ENCODE peak calls at places on chromosomes 11 and 22, in nine cellular contexts. One of them, this sample, is unnamed.

GRCh38 chr11:43830928-43831440 is 49.6 kb upstream of the ALKBH3 start:
- DNase-seq in neural crest cell: no peak
- DNase-seq in fibroblast of mammary gland: peak
- DNase-seq in CD4-positive, alpha-beta T cell: peak
- DNase-seq in HFFc6: peak
- DNase-seq in AG10803: peak
- DNase-seq in bronchial epithelial cell: peak
- DNase-seq in cardiac muscle cell: peak
- DNase-seq in WTC11: no peak
- DNase-seq in this sample: no peak

GRCh38 chr11:100563541-100564280 is 123.4 kb upstream of the ARHGAP42 start:
- DNase-seq in neural crest cell: no peak
- DNase-seq in fibroblast of mammary gland: peak
- DNase-seq in CD4-positive, alpha-beta T cell: no peak
- DNase-seq in HFFc6: peak
- DNase-seq in AG10803: peak
- DNase-seq in bronchial epithelial cell: no peak
- DNase-seq in cardiac muscle cell: no peak
- DNase-seq in WTC11: no peak
- DNase-seq in this sample: no peak

GRCh38 chr11:10293423-10294288 is at the start of gene SBF2:
- DNase-seq in neural crest cell: peak
- DNase-seq in fibroblast of mammary gland: peak
- DNase-seq in CD4-positive, alpha-beta T cell: peak
- DNase-seq in HFFc6: peak
- DNase-seq in AG10803: peak
- DNase-seq in bronchial epithelial cell: peak
- DNase-seq in cardiac muscle cell: peak
- DNase-seq in WTC11: peak
- DNase-seq in this sample: peak

GRCh38 chr22:44455963-44456358 is 42.1 kb downstream of the RTL6 start:
- DNase-seq in neural crest cell: no peak
- DNase-seq in fibroblast of mammary gland: no peak
- DNase-seq in CD4-positive, alpha-beta T cell: no peak
- DNase-seq in HFFc6: no peak
- DNase-seq in AG10803: no peak
- DNase-seq in bronchial epithelial cell: no peak
- DNase-seq in cardiac muscle cell: no peak
- DNase-seq in WTC11: no peak
- DNase-seq in this sample: no peak

GRCh38 chr11:2586091-2586792 is 113.6 kb downstream of the KCNQ1OT1 start:
- DNase-seq in neural crest cell: peak
- DNase-seq in fibroblast of mammary gland: no peak
- DNase-seq in CD4-positive, alpha-beta T cell: peak
- DNase-seq in HFFc6: no peak
- DNase-seq in AG10803: no peak
- DNase-seq in bronchial epithelial cell: no peak
- DNase-seq in cardiac muscle cell: no peak
- DNase-seq in WTC11: no peak
- DNase-seq in this sample: peak

GRCh38 chr22:46079093-46079860 is 71.0 kb upstream of the PPARA start:
- DNase-seq in neural crest cell: no peak
- DNase-seq in fibroblast of mammary gland: no peak
- DNase-seq in CD4-positive, alpha-beta T cell: no peak
- DNase-seq in HFFc6: no peak
- DNase-seq in AG10803: no peak
- DNase-seq in bronchial epithelial cell: no peak
- DNase-seq in cardiac muscle cell: no peak
- DNase-seq in WTC11: peak
- DNase-seq in this sample: no peak

GRCh38 chr22:22720201-22720723 is 75.8 kb downstream of the GGTLC2 start:
- DNase-seq in neural crest cell: peak
- DNase-seq in fibroblast of mammary gland: peak
- DNase-seq in CD4-positive, alpha-beta T cell: no peak
- DNase-seq in HFFc6: peak
- DNase-seq in AG10803: peak
- DNase-seq in bronchial epithelial cell: peak
- DNase-seq in cardiac muscle cell: peak
- DNase-seq in WTC11: peak
- DNase-seq in this sample: peak

GRCh38 chr11:14764899-14765527 is 121.4 kb downstream of the PDE3B start:
- DNase-seq in neural crest cell: no peak
- DNase-seq in fibroblast of mammary gland: no peak
- DNase-seq in CD4-positive, alpha-beta T cell: no peak
- DNase-seq in HFFc6: peak
- DNase-seq in AG10803: no peak
- DNase-seq in bronchial epithelial cell: peak
- DNase-seq in cardiac muscle cell: peak
- DNase-seq in WTC11: no peak
- DNase-seq in this sample: no peak

GRCh38 chr11:94183886-94184264 is 55.2 kb downstream of the PANX1 start:
- DNase-seq in neural crest cell: peak
- DNase-seq in fibroblast of mammary gland: peak
- DNase-seq in CD4-positive, alpha-beta T cell: no peak
- DNase-seq in HFFc6: no peak
- DNase-seq in AG10803: peak
- DNase-seq in bronchial epithelial cell: peak
- DNase-seq in cardiac muscle cell: peak
- DNase-seq in WTC11: peak
- DNase-seq in this sample: peak

GRCh38 chr11:6898911-6899310 is 6.6 kb upstream of the OR2D2 start:
- DNase-seq in neural crest cell: no peak
- DNase-seq in fibroblast of mammary gland: no peak
- DNase-seq in CD4-positive, alpha-beta T cell: no peak
- DNase-seq in HFFc6: no peak
- DNase-seq in AG10803: no peak
- DNase-seq in bronchial epithelial cell: no peak
- DNase-seq in cardiac muscle cell: no peak
- DNase-seq in WTC11: no peak
- DNase-seq in this sample: no peak

GRCh38 chr11:6895010-6895409 is 2.7 kb upstream of the OR2D2 start:
- DNase-seq in neural crest cell: no peak
- DNase-seq in fibroblast of mammary gland: no peak
- DNase-seq in CD4-positive, alpha-beta T cell: no peak
- DNase-seq in HFFc6: no peak
- DNase-seq in AG10803: no peak
- DNase-seq in bronchial epithelial cell: no peak
- DNase-seq in cardiac muscle cell: no peak
- DNase-seq in WTC11: no peak
- DNase-seq in this sample: no peak

DNA sequence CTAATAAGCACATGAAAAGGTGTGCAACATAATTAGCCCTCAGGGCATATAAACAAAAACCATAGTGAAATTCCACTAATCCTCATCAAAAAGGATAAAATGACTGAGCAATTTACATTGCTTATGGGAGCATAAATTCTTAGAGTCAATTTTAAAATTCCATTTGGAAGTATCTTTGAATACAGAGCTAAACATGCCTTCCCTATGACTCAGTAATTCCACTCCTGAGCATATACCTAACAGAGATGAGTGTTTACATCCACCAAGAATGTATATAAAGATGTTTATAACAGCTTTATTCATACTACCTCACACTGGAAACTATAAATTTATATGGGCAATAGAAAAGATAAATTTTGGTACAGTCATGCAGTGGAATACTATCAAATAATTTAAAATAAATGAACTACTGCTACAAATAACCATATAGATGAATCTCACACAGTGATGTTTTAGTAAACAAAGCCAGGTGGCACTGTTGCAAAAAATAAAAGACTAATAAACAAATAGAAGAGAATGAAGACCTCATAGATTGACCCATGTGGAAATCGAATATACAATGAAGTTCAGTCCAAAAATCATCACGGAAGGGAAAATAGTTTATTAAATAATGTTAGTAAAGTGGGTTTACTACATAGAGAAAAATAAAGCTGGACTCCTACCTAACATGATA is 8.2 kb upstream of the OR2D2 start:
- DNase-seq in neural crest cell: no peak
- DNase-seq in fibroblast of mammary gland: peak
- DNase-seq in CD4-positive, alpha-beta T cell: no peak
- DNase-seq in HFFc6: no peak
- DNase-seq in AG10803: no peak
- DNase-seq in bronchial epithelial cell: peak
- DNase-seq in cardiac muscle cell: no peak
- DNase-seq in WTC11: no peak
- DNase-seq in this sample: no peak
- TF ChIP-seq CTCF in neural crest cell: peak
- TF ChIP-seq CTCF in fibroblast of mammary gland: peak
- TF ChIP-seq CTCF in CD4-positive, alpha-beta T cell: no peak
- TF ChIP-seq CTCF in HFFc6: peak
- TF ChIP-seq CTCF in AG10803: no peak
- TF ChIP-seq CTCF in bronchial epithelial cell: no peak
- TF ChIP-seq CTCF in cardiac muscle cell: no peak
- TF ChIP-seq CTCF in WTC11: no peak
- TF ChIP-seq CTCF in this sample: no peak

GRCh38 chr11:69881467-69882269 is 62.5 kb upstream of the FGF3 start:
- DNase-seq in neural crest cell: peak
- DNase-seq in fibroblast of mammary gland: no peak
- DNase-seq in CD4-positive, alpha-beta T cell: no peak
- DNase-seq in HFFc6: no peak
- DNase-seq in AG10803: no peak
- DNase-seq in bronchial epithelial cell: no peak
- DNase-seq in cardiac muscle cell: no peak
- DNase-seq in WTC11: peak
- DNase-seq in this sample: no peak
- TF ChIP-seq CTCF in neural crest cell: peak
- TF ChIP-seq CTCF in fibroblast of mammary gland: no peak
- TF ChIP-seq CTCF in CD4-positive, alpha-beta T cell: no peak
- TF ChIP-seq CTCF in HFFc6: peak
- TF ChIP-seq CTCF in AG10803: no peak
- TF ChIP-seq CTCF in bronchial epithelial cell: no peak
- TF ChIP-seq CTCF in cardiac muscle cell: peak
- TF ChIP-seq CTCF in WTC11: no peak
- TF ChIP-seq CTCF in this sample: peak

DNA sequence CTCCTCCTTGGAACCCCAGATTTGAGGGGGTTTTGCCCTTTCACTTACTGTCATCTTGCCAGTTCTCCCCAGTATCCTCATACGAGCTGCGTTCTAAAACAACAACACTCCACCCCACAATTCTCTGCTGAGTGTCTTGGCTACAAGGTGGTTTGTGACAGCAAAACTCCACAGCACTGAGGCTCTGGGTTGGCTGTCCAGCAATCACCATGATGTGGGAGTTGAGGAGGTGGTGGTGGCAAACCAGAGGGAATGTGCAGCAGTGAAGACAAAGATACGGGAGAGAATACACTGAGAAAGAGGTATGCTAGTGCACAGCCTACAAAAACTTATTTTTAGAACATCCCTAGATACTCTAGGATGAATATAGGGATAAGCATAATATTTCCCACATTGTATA is 335.0 kb downstream of the C11orf87 start:
- DNase-seq in neural crest cell: no peak
- DNase-seq in fibroblast of mammary gland: no peak
- DNase-seq in CD4-positive, alpha-beta T cell: no peak
- DNase-seq in HFFc6: no peak
- DNase-seq in AG10803: no peak
- DNase-seq in bronchial epithelial cell: no peak
- DNase-seq in cardiac muscle cell: no peak
- DNase-seq in WTC11: no peak
- DNase-seq in this sample: no peak
- TF ChIP-seq CTCF in neural crest cell: no peak
- TF ChIP-seq CTCF in fibroblast of mammary gland: no peak
- TF ChIP-seq CTCF in CD4-positive, alpha-beta T cell: no peak
- TF ChIP-seq CTCF in HFFc6: no peak
- TF ChIP-seq CTCF in AG10803: no peak
- TF ChIP-seq CTCF in bronchial epithelial cell: no peak
- TF ChIP-seq CTCF in cardiac muscle cell: no peak
- TF ChIP-seq CTCF in WTC11: no peak
- TF ChIP-seq CTCF in this sample: no peak

DNA sequence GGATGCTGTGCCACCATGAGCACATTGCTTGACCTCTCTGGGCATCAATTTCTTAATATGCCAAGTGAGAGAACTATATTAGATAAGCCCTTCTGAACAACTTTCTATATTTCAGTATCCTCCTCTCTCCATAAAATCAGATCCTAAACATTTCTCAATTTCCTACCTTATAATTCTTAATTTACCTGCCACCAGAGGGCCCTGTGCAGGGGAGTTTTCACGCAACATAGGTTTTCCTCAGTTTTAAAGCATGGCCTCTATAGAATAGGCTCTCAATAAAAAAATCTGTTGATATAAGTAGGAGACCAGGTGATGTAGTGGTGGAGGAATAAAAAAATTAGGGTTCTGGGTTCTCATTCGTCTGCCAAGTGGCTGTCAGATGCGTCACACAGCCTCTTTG is 83.7 kb upstream of the DBX1 start:
- DNase-seq in neural crest cell: no peak
- DNase-seq in fibroblast of mammary gland: peak
- DNase-seq in CD4-positive, alpha-beta T cell: no peak
- DNase-seq in HFFc6: no peak
- DNase-seq in AG10803: no peak
- DNase-seq in bronchial epithelial cell: no peak
- DNase-seq in cardiac muscle cell: peak
- DNase-seq in WTC11: no peak
- DNase-seq in this sample: no peak
- TF ChIP-seq CTCF in neural crest cell: peak
- TF ChIP-seq CTCF in fibroblast of mammary gland: peak
- TF ChIP-seq CTCF in CD4-positive, alpha-beta T cell: no peak
- TF ChIP-seq CTCF in HFFc6: peak
- TF ChIP-seq CTCF in AG10803: peak
- TF ChIP-seq CTCF in bronchial epithelial cell: peak
- TF ChIP-seq CTCF in cardiac muscle cell: peak
- TF ChIP-seq CTCF in WTC11: peak
- TF ChIP-seq CTCF in this sample: peak

This sample was measured in progenitor cell of endocrine pancreas.